ENCODE peak calls at places on chromosomes 11 and 22, in four cellular contexts. X, H, E and P are unnamed samples.
A peak's percentile ranks its signal among the peaks of the same experiment; 100 is the strongest.

GRCh38 chr22:43390166-43390565 is 21.6 kb upstream of the MPPED1 start:
- DNase-seq in H (no peak), E (no peak), X (no peak), P (no peak)

GRCh38 chr11:131302831-131303230 is 67.6 kb upstream of the NTM start:
- DNase-seq in H (no peak), E (no peak), X (no peak), P (no peak)

GRCh38 chr11:118113031-118113430 is 26.3 kb upstream of the SMIM35 start:
- DNase-seq in X (no peak), E (no peak), H (no peak), P (no peak)

GRCh38 chr11:107370390-107370789 is 87.2 kb downstream of the CWF19L2 start:
- DNase-seq in H (no peak), X (no peak), E (no peak), P (no peak)

GRCh38 chr11:359181-359714 is 10.1 kb upstream of the B4GALNT4 start:
- DNase-seq in X (no peak), E (no peak), H (no peak), P (no peak)

GRCh38 chr11:37946155-37946766 is 1348.2 kb upstream of the RAG2 start:
- DNase-seq in E (peak; percentile 65), X (peak; percentile 84), H (peak; percentile 27), P (no peak)

GRCh38 chr11:122733301-122733686 is 77.8 kb downstream of the UBASH3B start:
- DNase-seq in H (peak; percentile 92), X (no peak), E (no peak), P (no peak)

GRCh38 chr11:34030386-34030785 is 21.1 kb upstream of the CAPRIN1 start:
- DNase-seq in X (no peak), E (no peak), H (no peak), P (peak; percentile 21)

GRCh38 chr11:34154059-34154875 is 48.8 kb downstream of the NAT10 start:
- DNase-seq in E (no peak), H (no peak), X (no peak), P (no peak)

DNA sequence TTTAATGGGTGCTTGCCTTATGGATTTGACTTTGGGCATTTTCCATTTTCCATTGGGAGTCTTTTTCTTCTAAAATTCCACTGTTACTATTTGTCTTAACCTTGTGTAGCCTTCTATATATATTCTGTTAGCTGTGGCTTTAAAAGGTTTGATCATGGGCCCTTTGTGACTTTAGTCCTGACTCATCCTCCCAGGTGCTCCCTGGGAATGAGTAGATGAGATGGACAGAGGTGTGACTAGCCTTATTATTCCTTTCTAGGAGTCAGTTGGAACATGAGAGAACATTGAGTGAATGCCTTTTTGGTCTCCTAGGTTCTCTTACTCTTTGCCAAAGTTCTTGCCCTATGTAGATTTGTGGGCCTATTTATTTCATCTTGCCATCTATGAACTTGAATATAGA is 39.0 kb downstream of the DDX10 start:
- DNase-seq in X (no peak), E (no peak), H (no peak), P (no peak)
- H3K36me3 ChIP-seq in X (peaks cover 72% of the 10 kb centered on the region), E (peaks cover 16% of the 10 kb centered on the region), H (peaks cover 17% of the 10 kb centered on the region), P (no peaks in the 10 kb centered on the region)

GRCh38 chr22:29343313-29343805 is 27.9 kb upstream of the RASL10A start:
- DNase-seq in X (no peak), H (peak; percentile 40), E (no peak), P (no peak)
- H3K36me3 ChIP-seq in X (peaks cover 71% of the 10 kb centered on the region), H (peaks cover 53% of the 10 kb centered on the region), E (peaks cover 8% of the 10 kb centered on the region), P (peaks cover 3% of the 10 kb centered on the region)

GRCh38 chr11:14503023-14503422 is 3.4 kb upstream of the COPB1 start:
- DNase-seq in H (peak; percentile 18), X (no peak), E (no peak), P (no peak)

GRCh38 chr11:14502039-14502438 is 2.4 kb upstream of the COPB1 start:
- DNase-seq in E (no peak), X (no peak), H (no peak), P (no peak)

GRCh38 chr11:14499178-14499559 is 442 bp downstream of the COPB1 start:
- DNase-seq in E (peak; percentile 56), X (no peak), H (peak; percentile 10), P (peak; percentile 21)

GRCh38 chr11:14499560-14500180 is at the start of gene COPB1:
- DNase-seq in H (peak; percentile 95), X (peak; percentile 96), E (peak; percentile 95), P (peak; percentile 94)

GRCh38 chr11:14500181-14500651 is 605 bp upstream of the COPB1 start:
- DNase-seq in X (peak; percentile 60), H (peak; percentile 68), E (peak; percentile 63), P (peak; percentile 67)
- H3K36me3 ChIP-seq in X (peaks cover 48% of the 10 kb centered on the region), H (peaks cover 10% of the 10 kb centered on the region), E (peaks cover 17% of the 10 kb centered on the region), P (no peaks in the 10 kb centered on the region)

DNA sequence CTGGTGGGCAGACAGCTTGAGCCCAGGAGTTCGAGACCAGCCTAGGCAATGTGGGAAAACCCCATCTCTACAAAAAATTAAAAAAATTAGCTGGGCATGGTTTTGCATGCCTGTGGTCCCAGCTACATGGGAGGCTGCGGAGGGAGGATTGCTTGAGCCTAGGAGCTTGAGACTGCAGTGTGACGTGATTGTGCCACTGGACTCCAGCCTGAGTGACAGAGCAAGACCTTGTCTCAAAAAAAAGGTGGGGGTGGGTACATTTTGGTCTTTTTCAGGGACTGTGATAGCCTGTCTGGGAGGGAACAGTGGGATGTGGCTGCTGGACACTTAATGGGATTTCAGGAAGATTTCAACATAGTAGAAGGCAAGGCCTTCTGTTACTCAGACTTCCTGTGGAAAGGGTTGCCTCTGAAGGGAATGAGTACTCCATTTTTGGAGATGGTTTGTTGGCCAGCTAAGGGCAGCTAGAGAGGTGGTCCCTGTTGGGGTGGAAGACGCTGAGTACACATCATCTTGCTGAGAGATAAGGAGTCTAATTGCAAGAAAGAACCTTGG is 40.6 kb downstream of the RELT start:
- DNase-seq in H (peak; percentile 39), X (no peak), E (no peak), P (no peak)
- H3K36me3 ChIP-seq in H (peaks cover 7% of the 10 kb centered on the region), X (peaks cover 5% of the 10 kb centered on the region), E (no peaks in the 10 kb centered on the region), P (no peaks in the 10 kb centered on the region)

GRCh38 chr11:125140251-125140650 is 24.3 kb upstream of the PKNOX2 start:
- DNase-seq in H (no peak), E (no peak), X (peak; percentile 63), P (no peak)
- H3K36me3 ChIP-seq in H (no peaks in the 10 kb centered on the region), E (no peaks in the 10 kb centered on the region), X (no peaks in the 10 kb centered on the region), P (no peaks in the 10 kb centered on the region)

DNA sequence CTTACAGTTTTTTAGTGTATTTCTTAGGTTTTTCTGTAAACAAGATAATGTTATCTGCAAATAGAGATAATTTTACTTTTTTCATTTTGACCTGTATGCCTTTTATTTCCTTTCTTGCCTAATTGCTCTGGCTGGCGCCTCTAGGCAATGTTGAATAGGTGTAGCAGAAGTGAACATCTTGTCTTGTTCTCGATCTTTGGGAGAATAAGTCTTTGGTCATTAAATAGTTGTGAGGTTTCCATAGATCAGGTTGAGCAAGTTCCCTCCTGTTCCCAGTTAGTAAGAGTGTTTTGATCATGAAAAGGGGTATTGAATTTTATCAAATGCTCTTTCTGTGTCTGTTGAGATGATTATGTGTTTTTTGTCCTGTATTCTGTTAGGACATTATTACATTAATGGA is 24.0 kb downstream of the PIH1D2 start:
- DNase-seq in H (no peak), X (no peak), E (no peak), P (no peak)
- H3K36me3 ChIP-seq in H (peaks cover 22% of the 10 kb centered on the region), X (peaks cover 89% of the 10 kb centered on the region), E (peaks cover 57% of the 10 kb centered on the region), P (peaks cover 8% of the 10 kb centered on the region)

DNA sequence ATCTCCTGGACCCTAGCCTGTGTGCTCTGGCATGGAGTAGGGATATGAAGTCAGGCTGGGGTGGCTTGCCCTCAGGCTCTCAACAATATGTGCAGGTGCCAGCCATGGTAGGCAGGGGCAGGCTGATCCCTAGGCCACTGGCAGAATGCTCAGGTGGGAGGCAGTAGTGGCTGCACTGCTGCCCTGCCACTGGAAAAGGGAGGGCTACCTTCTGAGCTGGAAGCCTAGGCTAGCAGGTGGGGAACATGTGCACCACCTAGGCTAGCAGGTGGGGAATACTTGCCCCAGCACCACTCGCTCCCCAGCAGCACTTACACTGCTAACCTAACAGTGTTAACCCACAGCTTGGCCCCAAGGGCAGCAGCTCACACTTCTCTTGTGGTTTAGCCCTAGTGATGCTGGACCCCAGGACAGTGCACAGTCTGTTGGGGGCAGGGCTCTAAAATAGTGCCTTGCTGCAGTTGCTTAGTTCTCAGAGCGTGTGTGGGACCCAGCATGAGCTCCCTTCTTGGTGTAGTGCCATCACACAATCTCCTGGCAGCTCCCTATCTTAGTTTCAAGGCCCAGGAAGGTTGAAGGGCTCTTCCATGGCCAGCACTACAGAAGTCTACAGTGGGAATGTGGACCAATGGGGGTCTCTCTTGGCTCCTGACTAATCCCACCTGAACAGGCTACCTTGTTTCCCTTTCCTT is 130.8 kb downstream of the FCHSD2 start:
- DNase-seq in E (peak; percentile 9), H (no peak), X (no peak), P (no peak)
- H3K36me3 ChIP-seq in E (no peaks in the 10 kb centered on the region), H (peaks cover 8% of the 10 kb centered on the region), X (peaks cover 7% of the 10 kb centered on the region), P (no peaks in the 10 kb centered on the region)

GRCh38 chr22:40420341-40421081 is 50.1 kb downstream of the SGSM3 start:
- DNase-seq in E (no peak), X (no peak), H (no peak), P (no peak)

GRCh38 chr22:40423246-40423753 is 52.9 kb downstream of the SGSM3 start:
- DNase-seq in E (no peak), H (no peak), X (no peak), P (no peak)

GRCh38 chr22:40421082-40421350 is 50.6 kb downstream of the SGSM3 start:
- DNase-seq in H (no peak), E (no peak), X (no peak), P (no peak)

GRCh38 chr22:40422558-40423245 is 52.3 kb downstream of the SGSM3 start:
- DNase-seq in E (no peak), H (no peak), X (no peak), P (no peak)

DNA sequence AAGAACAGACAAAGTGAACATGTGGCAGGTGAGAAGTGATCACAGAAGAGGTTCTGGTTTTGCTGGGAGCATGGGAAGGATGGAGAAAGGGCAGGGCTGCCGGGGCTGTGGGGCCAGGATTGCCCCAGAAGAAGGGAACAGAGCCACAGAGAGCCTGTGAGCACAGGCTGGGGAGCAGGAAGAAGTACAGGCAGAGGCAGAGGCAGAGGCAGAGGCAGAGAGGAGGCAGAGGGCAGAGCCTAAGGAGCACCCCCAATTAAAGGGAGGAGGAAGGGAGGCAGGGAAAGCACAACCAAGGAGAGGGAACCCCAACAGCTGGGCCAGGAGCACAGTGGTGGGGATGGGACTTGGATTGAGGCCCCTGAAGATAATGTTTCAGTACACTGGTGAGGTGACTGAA is 51.5 kb downstream of the SGSM3 start:
- DNase-seq in E (no peak), X (no peak), H (no peak), P (no peak)
- H3K36me3 ChIP-seq in E (no peaks in the 10 kb centered on the region), X (peaks cover 37% of the 10 kb centered on the region), H (peaks cover 88% of the 10 kb centered on the region), P (peaks cover 15% of the 10 kb centered on the region)

GRCh38 chr22:31707519-31707918 is 42.4 kb downstream of the PRR14L start:
- DNase-seq in H (no peak), X (no peak), E (no peak), P (no peak)
- H3K36me3 ChIP-seq in H (peaks cover 39% of the 10 kb centered on the region), X (peaks cover 51% of the 10 kb centered on the region), E (peaks cover 47% of the 10 kb centered on the region), P (no peaks in the 10 kb centered on the region)

GRCh38 chr22:46320716-46321386 is 14.7 kb upstream of the TRMU start:
- DNase-seq in H (no peak), E (no peak), X (no peak), P (no peak)

GRCh38 chr22:46318576-46318975 is 16.9 kb upstream of the TRMU start:
- DNase-seq in E (no peak), X (no peak), H (no peak), P (no peak)

GRCh38 chr22:46317646-46318045 is 17.9 kb upstream of the TRMU start:
- DNase-seq in H (no peak), E (no peak), X (no peak), P (no peak)

GRCh38 chr22:46320166-46320710 is 15.3 kb upstream of the TRMU start:
- DNase-seq in X (no peak), H (no peak), E (no peak), P (no peak)

GRCh38 chr22:46319319-46319718 is 16.2 kb upstream of the TRMU start:
- DNase-seq in X (no peak), E (no peak), H (no peak), P (no peak)
- H3K36me3 ChIP-seq in X (peaks cover 72% of the 10 kb centered on the region), E (peaks cover 14% of the 10 kb centered on the region), H (peaks cover 20% of the 10 kb centered on the region), P (no peaks in the 10 kb centered on the region)